ENCODE peak calls at places on chromosomes 16 and 17, in four cellular contexts. One of them, this sample, is unnamed.
A peak's percentile ranks its signal among the peaks of the same experiment; 100 is the strongest.

GRCh38 chr17:17387461-17388362 is 84.5 kb downstream of the NT5M start:
- DNase-seq in H9: peak; percentile 93
- DNase-seq in neuronal stem cell: no peak
- DNase-seq in trophoblast cell: peak; percentile 69
- DNase-seq in this sample: peak; percentile 22

GRCh38 chr17:47649153-47649971 is at the start of gene KPNB1:
- DNase-seq in H9: peak; percentile 100
- DNase-seq in neuronal stem cell: peak; percentile 100
- DNase-seq in trophoblast cell: peak; percentile 100
- DNase-seq in this sample: peak; percentile 100

GRCh38 chr16:57041182-57042156 is 50.9 kb upstream of the CPNE2 start:
- DNase-seq in H9: no peak
- DNase-seq in neuronal stem cell: no peak
- DNase-seq in trophoblast cell: no peak
- DNase-seq in this sample: no peak

GRCh38 chr17:48374650-48375230 is 55.3 kb downstream of the SKAP1 start:
- DNase-seq in H9: peak; percentile 74
- DNase-seq in neuronal stem cell: no peak
- DNase-seq in trophoblast cell: peak; percentile 58
- DNase-seq in this sample: peak; percentile 14

GRCh38 chr16:71846443-71846842 is 667 bp downstream of the ATXN1L start:
- DNase-seq in H9: no peak
- DNase-seq in neuronal stem cell: no peak
- DNase-seq in trophoblast cell: no peak
- DNase-seq in this sample: peak; percentile 39

GRCh38 chr17:9322298-9322697 is 253.3 kb downstream of the STX8 start:
- DNase-seq in H9: no peak
- DNase-seq in neuronal stem cell: no peak
- DNase-seq in trophoblast cell: no peak
- DNase-seq in this sample: no peak

GRCh38 chr16:11145173-11145820 is 110.7 kb downstream of the SOCS1 start:
- DNase-seq in H9: no peak
- DNase-seq in neuronal stem cell: no peak
- DNase-seq in trophoblast cell: no peak
- DNase-seq in this sample: no peak

GRCh38 chr17:17076066-17076465 is 33.8 kb downstream of the MPRIP start:
- DNase-seq in H9: no peak
- DNase-seq in neuronal stem cell: no peak
- DNase-seq in trophoblast cell: no peak
- DNase-seq in this sample: no peak

GRCh38 chr17:5872831-5873230 is 197.3 kb upstream of the WSCD1 start:
- DNase-seq in H9: peak; percentile 14
- DNase-seq in neuronal stem cell: no peak
- DNase-seq in trophoblast cell: no peak
- DNase-seq in this sample: no peak

GRCh38 chr17:5871666-5872065 is 198.5 kb upstream of the WSCD1 start:
- DNase-seq in H9: peak; percentile 15
- DNase-seq in neuronal stem cell: no peak
- DNase-seq in trophoblast cell: peak; percentile 40
- DNase-seq in this sample: no peak

GRCh38 chr17:5874486-5874885 is 195.7 kb upstream of the WSCD1 start:
- DNase-seq in H9: peak; percentile 18
- DNase-seq in neuronal stem cell: no peak
- DNase-seq in trophoblast cell: no peak
- DNase-seq in this sample: peak; percentile 11

GRCh38 chr17:5870231-5870953 is 199.8 kb upstream of the WSCD1 start:
- DNase-seq in H9: peak; percentile 22
- DNase-seq in neuronal stem cell: no peak
- DNase-seq in trophoblast cell: peak; percentile 4
- DNase-seq in this sample: no peak

GRCh38 chr17:5873781-5874180 is 196.4 kb upstream of the WSCD1 start:
- DNase-seq in H9: peak; percentile 21
- DNase-seq in neuronal stem cell: no peak
- DNase-seq in trophoblast cell: no peak
- DNase-seq in this sample: no peak
- H3K4me2 ChIP-seq in H9: no peak overlapping the region
- H3K4me2 ChIP-seq in neuronal stem cell: no peak overlapping the region
- H3K4me2 ChIP-seq in trophoblast cell: no peak overlapping the region
- H3K4me2 ChIP-seq in this sample: no peak overlapping the region

DNA sequence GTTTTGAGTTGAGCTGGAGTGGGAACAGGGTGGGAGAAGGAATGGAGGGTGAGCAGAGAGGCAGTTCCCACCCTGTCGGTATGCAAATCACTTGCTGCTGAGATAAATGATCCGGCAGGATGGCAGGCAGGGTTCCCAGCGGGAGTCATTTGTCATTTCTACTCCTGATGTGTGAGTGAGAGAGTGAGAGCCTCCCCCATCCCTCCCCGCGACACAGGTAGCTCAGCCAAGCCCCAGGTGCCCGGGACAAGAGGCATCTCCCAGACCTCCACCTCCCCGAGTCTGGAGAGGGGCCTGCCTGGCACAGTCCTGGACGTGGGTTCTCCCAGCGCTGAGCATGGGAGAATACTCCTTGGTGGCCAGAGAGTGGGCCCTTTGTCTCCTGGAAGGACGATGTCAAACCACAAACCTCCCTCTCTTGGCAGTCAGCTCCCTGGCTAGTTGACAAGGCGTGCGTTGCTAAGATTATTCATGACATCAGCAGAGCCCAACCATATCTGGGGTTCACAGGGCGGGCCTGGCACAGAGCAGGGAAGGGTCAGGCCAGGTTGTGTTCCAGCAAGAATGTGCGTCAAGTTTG is 33.7 kb upstream of the TNRC6C start:
- DNase-seq in H9: peak; percentile 92
- DNase-seq in neuronal stem cell: no peak
- DNase-seq in trophoblast cell: no peak
- DNase-seq in this sample: no peak
- H3K9ac ChIP-seq in H9: no peak overlapping the region
- H3K9ac ChIP-seq in neuronal stem cell: no peak overlapping the region
- H3K9ac ChIP-seq in trophoblast cell: no peak overlapping the region
- H3K9ac ChIP-seq in this sample: no peak overlapping the region

DNA sequence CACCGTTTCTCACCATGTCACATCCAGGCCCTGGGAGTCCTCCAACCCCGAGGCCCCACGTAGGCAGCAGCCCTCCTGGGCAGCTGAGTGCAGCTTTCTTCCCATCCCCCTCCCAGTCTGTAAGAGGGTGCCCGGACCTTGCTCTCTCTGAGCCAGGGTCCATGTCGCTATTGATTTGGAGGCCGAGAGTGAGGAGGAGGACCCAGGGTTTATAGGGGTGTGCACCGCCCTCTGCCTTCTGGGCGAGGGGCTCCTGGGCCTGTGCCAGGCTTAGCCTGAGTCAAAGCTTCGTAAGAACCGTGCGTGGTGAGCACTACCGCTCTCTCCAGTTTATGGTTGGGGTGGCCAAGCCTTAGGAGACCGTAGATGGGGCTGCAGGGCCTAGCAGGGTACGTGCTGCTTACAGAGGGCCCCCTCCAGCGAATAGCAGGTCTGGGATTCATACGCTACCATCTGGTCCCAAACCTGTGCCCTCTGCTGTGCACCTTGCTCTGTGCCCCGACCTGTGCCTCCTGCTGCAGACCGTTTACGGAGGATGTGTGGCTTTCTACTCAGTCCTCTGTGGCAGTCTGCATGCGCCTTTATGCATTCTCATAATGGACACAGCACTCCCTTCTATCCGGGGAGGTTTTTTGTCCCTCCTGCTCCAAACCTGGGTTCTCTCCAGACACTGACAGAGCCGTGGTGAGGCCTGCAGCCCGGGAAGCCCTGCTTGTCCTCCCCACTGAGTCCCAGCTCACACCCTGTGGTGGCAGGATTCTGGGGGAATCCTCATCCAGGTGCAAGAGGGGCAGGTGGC is 54.7 kb downstream of the PGS1 start:
- DNase-seq in H9: no peak
- DNase-seq in neuronal stem cell: no peak
- DNase-seq in trophoblast cell: no peak
- DNase-seq in this sample: no peak
- H4K8ac ChIP-seq in H9: no peak overlapping the region
- H4K8ac ChIP-seq in neuronal stem cell: no peak overlapping the region
- H4K8ac ChIP-seq in trophoblast cell: no peak overlapping the region
- H4K8ac ChIP-seq in this sample: no peak overlapping the region

GRCh38 chr17:43578352-43578698 is 32.2 kb upstream of the ETV4 start:
- DNase-seq in H9: no peak
- DNase-seq in neuronal stem cell: no peak
- DNase-seq in trophoblast cell: no peak
- DNase-seq in this sample: no peak

GRCh38 chr17:43578699-43579569 is 32.8 kb upstream of the ETV4 start:
- DNase-seq in H9: peak; percentile 70
- DNase-seq in neuronal stem cell: no peak
- DNase-seq in trophoblast cell: peak; percentile 90
- DNase-seq in this sample: peak; percentile 81

GRCh38 chr17:43581130-43581529 is 35.0 kb upstream of the ETV4 start:
- DNase-seq in H9: no peak
- DNase-seq in neuronal stem cell: no peak
- DNase-seq in trophoblast cell: no peak
- DNase-seq in this sample: no peak

GRCh38 chr17:43581581-43581980 is 35.4 kb upstream of the ETV4 start:
- DNase-seq in H9: no peak
- DNase-seq in neuronal stem cell: no peak
- DNase-seq in trophoblast cell: no peak
- DNase-seq in this sample: no peak

DNA sequence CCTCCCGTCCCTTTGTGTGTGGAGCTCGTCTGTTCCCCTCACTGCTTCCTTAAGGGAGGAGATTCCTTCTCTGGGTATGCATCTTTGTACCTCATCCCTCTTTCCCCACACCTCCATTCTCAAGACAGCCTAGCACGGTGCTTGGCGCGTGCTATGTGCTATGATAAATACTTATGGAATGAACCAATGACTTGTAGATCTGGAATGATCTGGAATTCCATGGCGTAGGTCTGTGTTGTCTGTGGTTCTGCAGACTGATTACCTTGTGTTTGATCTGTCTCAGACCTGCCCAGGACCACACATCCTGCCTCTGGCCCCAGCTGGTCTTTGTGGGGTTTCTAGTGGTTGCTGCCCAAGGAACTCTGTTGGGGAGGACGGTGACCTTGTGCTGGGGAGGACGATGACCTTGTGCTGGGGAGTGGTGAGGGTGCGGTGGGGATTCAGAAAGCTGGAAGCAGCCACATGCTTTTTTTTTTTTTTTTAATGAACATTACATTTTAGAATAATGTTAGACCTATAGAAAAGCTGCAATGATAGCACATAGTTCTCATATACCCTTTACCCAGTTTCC is 33.5 kb upstream of the ETV4 start:
- DNase-seq in H9: no peak
- DNase-seq in neuronal stem cell: no peak
- DNase-seq in trophoblast cell: peak; percentile 94
- DNase-seq in this sample: peak; percentile 75
- H3K4me2 ChIP-seq in H9: no peak overlapping the region
- H3K4me2 ChIP-seq in neuronal stem cell: no peak overlapping the region
- H3K4me2 ChIP-seq in trophoblast cell: peak overlapping the region; percentile 34
- H3K4me2 ChIP-seq in this sample: no peak overlapping the region

DNA sequence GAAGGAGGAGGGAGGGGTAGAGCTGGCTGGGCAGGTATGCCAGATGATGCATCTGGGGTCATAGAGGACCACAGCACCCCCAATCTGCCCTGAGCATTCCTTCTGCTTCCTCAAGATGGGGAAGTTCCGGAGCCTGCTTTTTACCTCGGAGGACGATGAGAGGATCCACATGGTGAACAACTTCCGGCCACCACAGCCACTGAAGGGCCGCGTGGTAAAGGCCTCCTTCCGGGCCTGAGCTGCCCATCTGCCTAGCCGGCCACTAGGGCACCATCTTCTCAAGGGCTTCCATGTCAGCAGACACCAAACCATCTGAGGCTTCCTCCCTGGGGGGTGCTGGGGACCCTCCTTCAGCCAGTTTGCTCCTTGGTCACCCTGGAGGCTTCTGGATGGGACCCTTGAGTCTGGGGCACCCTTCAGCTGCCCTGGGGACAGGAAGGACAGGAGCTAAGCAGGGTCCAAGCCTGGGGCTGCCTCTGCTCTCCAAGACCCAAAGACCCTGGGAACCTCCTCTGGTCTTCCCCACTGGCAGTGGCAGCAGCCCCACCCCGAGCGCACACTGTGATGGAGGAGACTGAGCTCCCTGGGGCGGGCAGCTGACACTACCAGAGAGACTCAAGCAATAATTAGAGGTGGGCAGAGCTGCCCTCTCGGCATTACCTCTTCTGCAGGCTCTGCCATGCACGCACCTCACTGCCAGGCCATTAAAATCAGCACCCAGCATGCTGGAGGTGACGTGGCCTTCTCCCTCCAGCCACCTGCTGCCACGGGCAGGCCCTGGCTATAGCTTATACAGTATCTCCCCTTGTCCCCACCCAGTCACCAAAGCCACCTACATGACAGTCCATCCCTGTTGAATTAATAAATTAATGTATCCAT is 9.3 kb downstream of the CA7 start:
- DNase-seq in H9: no peak
- DNase-seq in neuronal stem cell: no peak
- DNase-seq in trophoblast cell: no peak
- DNase-seq in this sample: no peak
- H3K9ac ChIP-seq in H9: no peak overlapping the region
- H3K9ac ChIP-seq in neuronal stem cell: no peak overlapping the region
- H3K9ac ChIP-seq in trophoblast cell: no peak overlapping the region
- H3K9ac ChIP-seq in this sample: no peak overlapping the region

GRCh38 chr17:57935833-57936807 is 19.1 kb downstream of the CUEDC1 start:
- DNase-seq in H9: peak; percentile 68
- DNase-seq in neuronal stem cell: peak; percentile 89
- DNase-seq in trophoblast cell: no peak
- DNase-seq in this sample: peak; percentile 82
- H4K8ac ChIP-seq in H9: no peak overlapping the region
- H4K8ac ChIP-seq in neuronal stem cell: no peak overlapping the region
- H4K8ac ChIP-seq in trophoblast cell: no peak overlapping the region
- H4K8ac ChIP-seq in this sample: peak overlapping the region; percentile 94

GRCh38 chr17:44777394-44778348 is 18.9 kb downstream of the ADAM11 start:
- DNase-seq in H9: peak; percentile 40
- DNase-seq in neuronal stem cell: no peak
- DNase-seq in trophoblast cell: no peak
- DNase-seq in this sample: no peak
- H3K4me2 ChIP-seq in H9: no peak overlapping the region
- H3K4me2 ChIP-seq in neuronal stem cell: no peak overlapping the region
- H3K4me2 ChIP-seq in trophoblast cell: no peak overlapping the region
- H3K4me2 ChIP-seq in this sample: no peak overlapping the region

GRCh38 chr17:81655378-81656117 is 794 bp downstream of the PDE6G start:
- DNase-seq in H9: no peak
- DNase-seq in neuronal stem cell: no peak
- DNase-seq in trophoblast cell: no peak
- DNase-seq in this sample: no peak

GRCh38 chr17:81656118-81656743 is at the start of gene PDE6G:
- DNase-seq in H9: no peak
- DNase-seq in neuronal stem cell: no peak
- DNase-seq in trophoblast cell: no peak
- DNase-seq in this sample: no peak

GRCh38 chr17:81659038-81659437 is 2.7 kb upstream of the PDE6G start:
- DNase-seq in H9: no peak
- DNase-seq in neuronal stem cell: no peak
- DNase-seq in trophoblast cell: peak; percentile 87
- DNase-seq in this sample: no peak

GRCh38 chr17:81660441-81660840 is 4.1 kb upstream of the PDE6G start:
- DNase-seq in H9: no peak
- DNase-seq in neuronal stem cell: no peak
- DNase-seq in trophoblast cell: peak; percentile 2
- DNase-seq in this sample: no peak

GRCh38 chr17:81656835-81657234 is 493 bp upstream of the PDE6G start:
- DNase-seq in H9: no peak
- DNase-seq in neuronal stem cell: no peak
- DNase-seq in trophoblast cell: no peak
- DNase-seq in this sample: no peak
- H3K9ac ChIP-seq in H9: no peak overlapping the region
- H3K9ac ChIP-seq in neuronal stem cell: no peak overlapping the region
- H3K9ac ChIP-seq in trophoblast cell: no peak overlapping the region
- H3K9ac ChIP-seq in this sample: no peak overlapping the region